ENCODE peak calls at places on chromosomes 2 and 18, in four cellular contexts. M is AG09309, G is body of pancreas, F is lower lobe of right lung. H is an unnamed sample.

GRCh38 chr2:51624995-51625394 is 593.1 kb upstream of the NRXN1 start:
- DNase-seq in M (no peak), G (no peak), F (no peak), H (no peak)

GRCh38 chr2:179297922-179298321 is 33.3 kb upstream of the SESTD1 start:
- DNase-seq in M (no peak), G (no peak), F (no peak), H (no peak)

GRCh38 chr2:98726172-98726725 is 4.7 kb downstream of the MGAT4A start:
- DNase-seq in M (no peak), G (no peak), F (no peak), H (no peak)

GRCh38 chr2:140895378-140895777 is 1235.4 kb downstream of the LRP1B start:
- DNase-seq in M (no peak), G (no peak), F (no peak), H (no peak)

GRCh38 chr2:53768233-53768542 is 584 bp downstream of the CHAC2 start:
- DNase-seq in M (no peak), G (no peak), F (no peak), H (no peak)

GRCh38 chr2:27494284-27494943 is 586 bp downstream of the FNDC4 start:
- DNase-seq in M (peak), G (peak), F (no peak), H (no peak)

GRCh38 chr2:78615956-78616355 is 409.5 kb upstream of the REG3G start:
- DNase-seq in M (no peak), G (no peak), F (no peak), H (no peak)

GRCh38 chr2:218000137-218000536 is 2.7 kb downstream of the TNS1 start:
- DNase-seq in M (peak), G (peak), F (no peak), H (no peak)

GRCh38 chr2:158269143-158269542 is 167.5 kb downstream of the UPP2 start:
- DNase-seq in M (no peak), G (peak), F (no peak), H (no peak)

GRCh38 chr2:118387509-118387908 is 299.2 kb downstream of the INSIG2 start:
- DNase-seq in M (peak), G (no peak), F (no peak), H (peak)

GRCh38 chr2:43131051-43131889 is 95.1 kb downstream of the ZFP36L2 start:
- DNase-seq in M (peak), G (peak), F (peak), H (peak)

GRCh38 chr2:47607315-47608061 is 175.5 kb upstream of the MSH6 start:
- DNase-seq in M (no peak), G (no peak), F (no peak), H (no peak)

GRCh38 chr18:76260941-76261472 is 234.0 kb downstream of the ZNF516 start:
- DNase-seq in M (no peak), G (no peak), F (no peak), H (no peak)

GRCh38 chr2:218886461-218886947 is 5.9 kb downstream of the WNT10A start:
- DNase-seq in M (no peak), G (no peak), F (no peak), H (no peak)

GRCh38 chr2:173386441-173387044 is 31.9 kb downstream of the CDCA7 start:
- DNase-seq in M (no peak), G (no peak), F (no peak), H (no peak)

GRCh38 chr2:39059366-39059952 is 61.4 kb downstream of the SOS1 start:
- DNase-seq in M (peak), G (no peak), F (no peak), H (no peak)

GRCh38 chr2:26178746-26179436 is 6.0 kb downstream of the GAREM2 start:
- DNase-seq in M (no peak), G (peak), F (peak), H (no peak)

GRCh38 chr2:66538291-66538690 is 103.4 kb downstream of the MEIS1 start:
- DNase-seq in M (peak), G (no peak), F (no peak), H (no peak)

GRCh38 chr2:24045511-24046508 is 1.4 kb downstream of the WDCP start:
- DNase-seq in M (no peak), G (no peak), F (no peak), H (no peak)

GRCh38 chr2:216142540-216142939 is 33.4 kb downstream of the XRCC5 start:
- DNase-seq in M (peak), G (no peak), F (no peak), H (no peak)

GRCh38 chr18:68532328-68532885 is 182.5 kb downstream of the TMX3 start:
- DNase-seq in M (no peak), G (no peak), F (no peak), H (no peak)

GRCh38 chr2:190578158-190579057 is 43.9 kb upstream of the NEMP2 start:
- DNase-seq in M (no peak), G (peak), F (no peak), H (no peak)

GRCh38 chr18:66838340-66838987 is 234.6 kb upstream of the CDH19 start:
- DNase-seq in M (no peak), G (no peak), F (no peak), H (no peak)

GRCh38 chr2:159758686-159759085 is 39.3 kb downstream of the CD302 start:
- DNase-seq in M (no peak), G (no peak), F (no peak), H (peak)

GRCh38 chr2:224433442-224433841 is 31.5 kb upstream of the FAM124B start:
- DNase-seq in M (no peak), G (no peak), F (no peak), H (no peak)

GRCh38 chr18:79866889-79867574 is 69.3 kb downstream of the KCNG2 start:
- DNase-seq in M (no peak), G (no peak), F (no peak), H (no peak)

GRCh38 chr2:220215785-220216184 is 588.4 kb downstream of the SLC4A3 start:
- DNase-seq in M (no peak), G (no peak), F (no peak), H (no peak)

GRCh38 chr2:30756051-30756719 is 51.1 kb downstream of the CAPN13 start:
- DNase-seq in M (no peak), G (no peak), F (no peak), H (peak)

GRCh38 chr2:120053891-120054290 is 41.0 kb downstream of the EPB41L5 start:
- DNase-seq in M (no peak), G (no peak), F (no peak), H (no peak)

GRCh38 chr18:27604583-27604982 is 419.5 kb upstream of the CHST9 start:
- DNase-seq in M (peak), G (no peak), F (no peak), H (peak)

GRCh38 chr2:167196461-167197252 is 308.4 kb downstream of the XIRP2 start:
- DNase-seq in M (no peak), G (peak), F (peak), H (no peak)

GRCh38 chr2:149617057-149617456 is 29.5 kb upstream of the MMADHC start:
- DNase-seq in M (no peak), G (no peak), F (no peak), H (no peak)

GRCh38 chr18:23671564-23671963 is 8.9 kb upstream of the ANKRD29 start:
- DNase-seq in M (no peak), G (peak), F (no peak), H (no peak)

GRCh38 chr18:48797841-48798255 is 152.9 kb downstream of the SMAD7 start:
- DNase-seq in M (no peak), G (no peak), F (peak), H (no peak)

GRCh38 chr2:71223767-71224333 is 3.1 kb downstream of the PAIP2B start:
- DNase-seq in M (no peak), G (peak), F (no peak), H (no peak)
- TF ChIP-seq CTCF in M (peak), G (peak), F (peak), H (peak)

DNA sequence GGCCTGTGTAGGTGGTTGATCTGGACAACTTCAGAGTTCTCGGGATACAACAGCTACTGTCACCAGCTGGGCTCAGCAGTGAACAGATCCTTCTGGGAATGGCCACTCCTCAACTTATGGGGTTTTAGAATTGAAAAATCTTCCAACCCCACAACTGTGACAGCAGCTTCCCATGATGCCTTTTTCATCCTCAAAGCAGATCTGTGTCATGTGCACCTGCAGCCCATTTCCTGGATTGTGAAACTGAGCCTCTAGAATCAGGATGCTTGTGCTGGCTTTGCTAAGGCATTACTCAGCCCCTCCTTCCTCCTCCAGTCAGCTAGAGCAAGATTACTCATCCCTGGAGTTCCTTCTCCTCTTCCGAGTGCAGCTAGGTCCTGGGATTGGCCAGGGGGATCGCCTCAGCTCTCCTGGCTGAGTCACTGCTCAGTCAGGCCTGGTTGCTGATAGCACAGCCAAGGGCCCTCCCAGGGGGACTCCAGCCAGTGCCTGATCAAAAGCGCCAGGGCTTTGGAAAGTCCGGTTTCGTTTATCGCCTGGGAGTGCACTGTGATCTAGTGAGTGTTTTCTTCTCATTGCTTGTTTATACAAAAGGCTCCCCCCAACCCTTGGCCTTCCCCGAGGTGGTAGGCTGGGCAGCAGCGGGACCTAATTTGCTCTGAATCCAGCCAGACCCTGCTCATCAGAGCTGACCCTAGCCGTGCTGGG is 2.4 kb upstream of the LPIN1 start:
- DNase-seq in M (peak), G (peak), F (peak), H (peak)
- H3K4me3 ChIP-seq in M (no peak), G (no peak), F (peak), H (no peak)

DNA sequence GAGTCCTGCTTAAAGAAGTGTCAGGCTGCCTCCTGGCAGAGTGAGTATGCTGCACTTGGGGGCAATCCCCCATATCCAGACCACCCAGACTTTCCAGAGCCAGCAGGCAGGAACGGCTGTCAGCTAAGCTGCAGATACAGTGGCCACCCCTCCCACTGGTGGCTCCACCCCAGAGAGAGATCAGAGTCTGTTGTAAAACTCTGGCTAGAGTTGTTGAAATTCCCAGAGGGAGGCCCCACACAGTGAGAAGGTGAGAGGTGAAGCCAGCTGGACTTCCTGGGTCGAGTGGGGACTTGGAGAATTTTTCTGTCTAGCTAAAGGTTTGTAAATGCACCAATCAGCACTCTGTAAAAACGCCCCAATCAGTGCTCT is 533.8 kb upstream of the ACVR2A start:
- DNase-seq in M (no peak), G (no peak), F (no peak), H (no peak)
- TF ChIP-seq CTCF in M (no peak), G (no peak), F (no peak), H (no peak)

GRCh38 chr2:33784488-33784887 is 185.4 kb upstream of the FAM98A start:
- DNase-seq in M (no peak), G (no peak), F (no peak), H (no peak)

GRCh38 chr2:33782395-33783239 is 183.5 kb upstream of the FAM98A start:
- DNase-seq in M (no peak), G (no peak), F (no peak), H (no peak)

GRCh38 chr2:33788044-33788443 is 188.9 kb upstream of the FAM98A start:
- DNase-seq in M (peak), G (no peak), F (no peak), H (no peak)

GRCh38 chr2:33785201-33786106 is 186.4 kb upstream of the FAM98A start:
- DNase-seq in M (no peak), G (no peak), F (no peak), H (no peak)

DNA sequence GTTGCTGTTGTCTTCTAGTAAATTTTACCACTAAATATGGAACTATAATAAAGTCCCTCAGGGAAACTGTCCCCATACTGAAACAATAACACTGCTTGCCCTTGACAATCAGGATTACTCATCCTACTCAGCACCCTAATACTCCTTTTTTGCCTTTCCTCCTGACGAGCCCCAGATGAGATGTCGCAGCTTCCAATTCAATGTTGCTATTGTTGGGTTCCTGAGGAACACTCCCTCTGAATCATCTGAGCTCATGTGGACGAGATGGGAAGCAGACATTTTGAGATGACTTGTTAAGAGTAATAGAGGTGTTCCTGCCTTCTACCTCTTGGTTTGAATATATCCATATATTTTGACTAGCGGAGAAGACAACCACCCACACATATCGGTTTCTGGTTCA is 187.8 kb upstream of the FAM98A start:
- DNase-seq in M (no peak), G (no peak), F (no peak), H (no peak)
- H3K4me3 ChIP-seq in M (no peak), G (no peak), F (no peak), H (no peak)